ENCODE peak calls at places on chromosomes 11 and 22, in seven cellular contexts. One of them, this sample, is unnamed.

GRCh38 chr11:64568041-64568571 is 22.9 kb upstream of the SLC22A12 start:
- DNase-seq in GM18507: no peak
- DNase-seq in globus pallidus: no peak
- DNase-seq in kidney glomerular epithelial cell: no peak
- DNase-seq in mesendoderm: no peak
- DNase-seq in IMR-90: no peak
- DNase-seq in GDM1: no peak
- DNase-seq in this sample: no peak

GRCh38 chr11:75659836-75660235 is 9.0 kb downstream of the MAP6 start:
- DNase-seq in GM18507: no peak
- DNase-seq in globus pallidus: no peak
- DNase-seq in kidney glomerular epithelial cell: no peak
- DNase-seq in mesendoderm: no peak
- DNase-seq in IMR-90: peak
- DNase-seq in GDM1: no peak
- DNase-seq in this sample: no peak

GRCh38 chr11:9516113-9516512 is 55.3 kb downstream of the ZNF143 start:
- DNase-seq in GM18507: no peak
- DNase-seq in globus pallidus: no peak
- DNase-seq in kidney glomerular epithelial cell: no peak
- DNase-seq in mesendoderm: peak
- DNase-seq in IMR-90: no peak
- DNase-seq in GDM1: no peak
- DNase-seq in this sample: no peak

GRCh38 chr11:36631704-36632287 is 33.8 kb upstream of the RAG2 start:
- DNase-seq in GM18507: no peak
- DNase-seq in globus pallidus: no peak
- DNase-seq in kidney glomerular epithelial cell: no peak
- DNase-seq in mesendoderm: no peak
- DNase-seq in IMR-90: no peak
- DNase-seq in GDM1: no peak
- DNase-seq in this sample: no peak

GRCh38 chr11:65786786-65787636 is at the start of gene OVOL1:
- DNase-seq in GM18507: no peak
- DNase-seq in globus pallidus: no peak
- DNase-seq in kidney glomerular epithelial cell: no peak
- DNase-seq in mesendoderm: peak
- DNase-seq in IMR-90: no peak
- DNase-seq in GDM1: no peak
- DNase-seq in this sample: no peak

GRCh38 chr11:33633251-33634003 is 67.2 kb downstream of the C11orf91 start:
- DNase-seq in GM18507: no peak
- DNase-seq in globus pallidus: no peak
- DNase-seq in kidney glomerular epithelial cell: peak
- DNase-seq in mesendoderm: peak
- DNase-seq in IMR-90: peak
- DNase-seq in GDM1: no peak
- DNase-seq in this sample: no peak

GRCh38 chr11:30852091-30852490 is 265.9 kb upstream of the MPPED2 start:
- DNase-seq in GM18507: no peak
- DNase-seq in globus pallidus: no peak
- DNase-seq in kidney glomerular epithelial cell: no peak
- DNase-seq in mesendoderm: no peak
- DNase-seq in IMR-90: no peak
- DNase-seq in GDM1: no peak
- DNase-seq in this sample: no peak

GRCh38 chr11:44016546-44017442 is 31.0 kb upstream of the ACCSL start:
- DNase-seq in GM18507: no peak
- DNase-seq in globus pallidus: no peak
- DNase-seq in kidney glomerular epithelial cell: no peak
- DNase-seq in mesendoderm: no peak
- DNase-seq in IMR-90: peak
- DNase-seq in GDM1: no peak
- DNase-seq in this sample: no peak

GRCh38 chr11:38476808-38477565 is 1879.0 kb upstream of the RAG2 start:
- DNase-seq in GM18507: no peak
- DNase-seq in globus pallidus: no peak
- DNase-seq in kidney glomerular epithelial cell: peak
- DNase-seq in mesendoderm: no peak
- DNase-seq in IMR-90: no peak
- DNase-seq in GDM1: no peak
- DNase-seq in this sample: no peak

GRCh38 chr11:47489395-47489755 is 40.4 kb upstream of the RAPSN start:
- DNase-seq in GM18507: no peak
- DNase-seq in globus pallidus: no peak
- DNase-seq in kidney glomerular epithelial cell: no peak
- DNase-seq in mesendoderm: no peak
- DNase-seq in IMR-90: peak
- DNase-seq in GDM1: no peak
- DNase-seq in this sample: no peak

GRCh38 chr11:66710384-66710930 is 18.6 kb downstream of the SPTBN2 start:
- DNase-seq in GM18507: no peak
- DNase-seq in globus pallidus: no peak
- DNase-seq in kidney glomerular epithelial cell: no peak
- DNase-seq in mesendoderm: no peak
- DNase-seq in IMR-90: no peak
- DNase-seq in GDM1: no peak
- DNase-seq in this sample: no peak

GRCh38 chr11:46668480-46669085 is 31.8 kb downstream of the ARHGAP1 start:
- DNase-seq in GM18507: no peak
- DNase-seq in globus pallidus: no peak
- DNase-seq in kidney glomerular epithelial cell: no peak
- DNase-seq in mesendoderm: no peak
- DNase-seq in IMR-90: no peak
- DNase-seq in GDM1: no peak
- DNase-seq in this sample: no peak

GRCh38 chr11:125091247-125091876 is 20.1 kb downstream of the TMEM218 start:
- DNase-seq in GM18507: no peak
- DNase-seq in globus pallidus: peak
- DNase-seq in kidney glomerular epithelial cell: peak
- DNase-seq in mesendoderm: peak
- DNase-seq in IMR-90: peak
- DNase-seq in GDM1: peak
- DNase-seq in this sample: no peak

GRCh38 chr11:26780686-26781085 is 58.8 kb upstream of the SLC5A12 start:
- DNase-seq in GM18507: no peak
- DNase-seq in globus pallidus: no peak
- DNase-seq in kidney glomerular epithelial cell: no peak
- DNase-seq in mesendoderm: no peak
- DNase-seq in IMR-90: peak
- DNase-seq in GDM1: no peak
- DNase-seq in this sample: no peak

GRCh38 chr11:71461696-71462095 is 8.7 kb downstream of the NADSYN1 start:
- DNase-seq in GM18507: no peak
- DNase-seq in globus pallidus: no peak
- DNase-seq in kidney glomerular epithelial cell: no peak
- DNase-seq in mesendoderm: no peak
- DNase-seq in IMR-90: no peak
- DNase-seq in GDM1: no peak
- DNase-seq in this sample: no peak

GRCh38 chr22:24153353-24153752 is 27.9 kb upstream of the SUSD2 start:
- DNase-seq in GM18507: no peak
- DNase-seq in globus pallidus: no peak
- DNase-seq in kidney glomerular epithelial cell: no peak
- DNase-seq in mesendoderm: no peak
- DNase-seq in IMR-90: peak
- DNase-seq in GDM1: no peak
- DNase-seq in this sample: peak

GRCh38 chr22:25137577-25138525 is 61.8 kb upstream of the CRYBB3 start:
- DNase-seq in GM18507: no peak
- DNase-seq in globus pallidus: no peak
- DNase-seq in kidney glomerular epithelial cell: no peak
- DNase-seq in mesendoderm: peak
- DNase-seq in IMR-90: no peak
- DNase-seq in GDM1: no peak
- DNase-seq in this sample: no peak

GRCh38 chr11:17851697-17852096 is 117.1 kb downstream of the KCNC1 start:
- DNase-seq in GM18507: no peak
- DNase-seq in globus pallidus: no peak
- DNase-seq in kidney glomerular epithelial cell: no peak
- DNase-seq in mesendoderm: no peak
- DNase-seq in IMR-90: no peak
- DNase-seq in GDM1: no peak
- DNase-seq in this sample: no peak

GRCh38 chr22:39214383-39215069 is 30.3 kb downstream of the PDGFB start:
- DNase-seq in GM18507: no peak
- DNase-seq in globus pallidus: no peak
- DNase-seq in kidney glomerular epithelial cell: peak
- DNase-seq in mesendoderm: peak
- DNase-seq in IMR-90: peak
- DNase-seq in GDM1: no peak
- DNase-seq in this sample: no peak

GRCh38 chr11:89279176-89279575 is 101.5 kb downstream of the TYR start:
- DNase-seq in GM18507: no peak
- DNase-seq in globus pallidus: no peak
- DNase-seq in kidney glomerular epithelial cell: no peak
- DNase-seq in mesendoderm: no peak
- DNase-seq in IMR-90: no peak
- DNase-seq in GDM1: no peak
- DNase-seq in this sample: no peak

GRCh38 chr11:8786933-8787332 is 104.3 kb downstream of the RPL27A start:
- DNase-seq in GM18507: no peak
- DNase-seq in globus pallidus: no peak
- DNase-seq in kidney glomerular epithelial cell: no peak
- DNase-seq in mesendoderm: no peak
- DNase-seq in IMR-90: no peak
- DNase-seq in GDM1: no peak
- DNase-seq in this sample: no peak

This sample was measured in central memory CD4-positive, alpha-beta T cell.